ENCODE peak calls at places on chromosomes 5 and 9, in five cellular contexts. L, K, H, Y and E are unnamed samples.
A peak's percentile ranks its signal among the peaks of the same experiment; 100 is the strongest.

GRCh38 chr5:137051165-137051564 is 448.0 kb downstream of the SPOCK1 start:
- DNase-seq in L (no peak), K (peak; percentile 56), H (no peak), Y (no peak), E (no peak)

GRCh38 chr5:141872496-141873356 is 5.5 kb downstream of the PCDH1 start:
- DNase-seq in L (no peak), K (peak; percentile 96), H (no peak), Y (no peak), E (no peak)

GRCh38 chr5:141604318-141604717 is 14.5 kb downstream of the DIAPH1 start:
- DNase-seq in L (peak; percentile 80), K (peak; percentile 67), H (peak; percentile 52), Y (peak; percentile 90), E (no peak)

GRCh38 chr9:128304151-128304970 is 17.9 kb downstream of the TRUB2 start:
- DNase-seq in L (no peak), K (no peak), H (no peak), Y (peak; percentile 43), E (no peak)

GRCh38 chr9:125683486-125683885 is 23.5 kb downstream of the MAPKAP1 start:
- DNase-seq in L (no peak), K (no peak), H (no peak), Y (peak; percentile 87), E (no peak)

GRCh38 chr5:146441896-146442295 is 5.2 kb upstream of the TCERG1 start:
- DNase-seq in L (no peak), K (no peak), H (no peak), Y (peak; percentile 28), E (no peak)

GRCh38 chr5:72848474-72849428 is 32.3 kb downstream of the TNPO1 start:
- DNase-seq in L (peak; percentile 30), K (peak; percentile 58), H (no peak), Y (peak; percentile 44), E (peak; percentile 59)

GRCh38 chr5:101878190-101878589 is 417.9 kb downstream of the SLCO4C1 start:
- DNase-seq in L (no peak), K (no peak), H (no peak), Y (no peak), E (no peak)

GRCh38 chr9:130303613-130304055 is 38.1 kb downstream of the HMCN2 start:
- DNase-seq in L (no peak), K (no peak), H (no peak), Y (no peak), E (no peak)

GRCh38 chr5:151408633-151409243 is 38.7 kb upstream of the SLC36A1 start:
- DNase-seq in L (no peak), K (no peak), H (no peak), Y (no peak), E (no peak)

GRCh38 chr5:125083932-125084331 is 337.5 kb upstream of the ZNF608 start:
- DNase-seq in L (no peak), K (no peak), H (no peak), Y (peak; percentile 86), E (no peak)

GRCh38 chr5:128163991-128164390 is 80.4 kb downstream of the SLC12A2 start:
- DNase-seq in L (no peak), K (no peak), H (no peak), Y (peak; percentile 86), E (no peak)

GRCh38 chr5:176817369-176817841 is 7.0 kb downstream of the UNC5A start:
- DNase-seq in L (no peak), K (peak; percentile 72), H (no peak), Y (no peak), E (no peak)

GRCh38 chr5:173229966-173230740 is 4.9 kb downstream of the NKX2-5 start:
- DNase-seq in L (no peak), K (peak; percentile 31), H (no peak), Y (no peak), E (no peak)

GRCh38 chr5:173764321-173765029 is 123.7 kb upstream of the CPEB4 start:
- DNase-seq in L (peak; percentile 96), K (peak; percentile 34), H (peak; percentile 28), Y (peak; percentile 96), E (peak; percentile 90)

GRCh38 chr9:124220551-124221451 is 36.9 kb upstream of the NEK6 start:
- DNase-seq in L (peak; percentile 50), K (no peak), H (no peak), Y (peak; percentile 48), E (peak; percentile 76)

GRCh38 chr5:172616730-172617129 is 24.3 kb upstream of the NEURL1B start:
- DNase-seq in L (no peak), K (peak; percentile 28), H (no peak), Y (peak; percentile 34), E (peak; percentile 27)

GRCh38 chr5:127975961-127976360 is 107.6 kb upstream of the SLC12A2 start:
- DNase-seq in L (no peak), K (no peak), H (no peak), Y (no peak), E (no peak)

GRCh38 chr5:150510460-150511263 is 2.7 kb downstream of the NDST1 start:
- DNase-seq in L (no peak), K (peak; percentile 35), H (no peak), Y (peak; percentile 74), E (peak; percentile 81)

GRCh38 chr5:147882586-147883313 is 4.2 kb downstream of the SCGB3A2 start:
- DNase-seq in L (no peak), K (peak; percentile 40), H (no peak), Y (peak; percentile 61), E (no peak)

GRCh38 chr5:10563132-10563939 is 534 bp upstream of the ANKRD33B start:
- DNase-seq in L (peak; percentile 48), K (peak; percentile 78), H (peak; percentile 42), Y (peak; percentile 41), E (peak; percentile 81)

GRCh38 chr5:103295871-103296270 is 37.3 kb downstream of the MACIR start:
- DNase-seq in L (no peak), K (no peak), H (no peak), Y (no peak), E (no peak)

GRCh38 chr9:95336281-95336680 is 18.8 kb upstream of the FANCC start:
- DNase-seq in L (no peak), K (peak; percentile 66), H (no peak), Y (no peak), E (no peak)

GRCh38 chr9:13267743-13268142 is 11.7 kb downstream of the MPDZ start:
- DNase-seq in L (peak; percentile 11), K (peak; percentile 22), H (no peak), Y (peak; percentile 96), E (no peak)

GRCh38 chr9:137982132-137982666 is 104.6 kb downstream of the CACNA1B start:
- DNase-seq in L (no peak), K (no peak), H (no peak), Y (no peak), E (no peak)

GRCh38 chr9:134944351-134944802 is 26.7 kb upstream of the FCN1 start:
- DNase-seq in L (no peak), K (peak; percentile 27), H (no peak), Y (no peak), E (no peak)

GRCh38 chr5:150107909-150108447 is 21.6 kb upstream of the CSF1R start:
- DNase-seq in L (no peak), K (no peak), H (no peak), Y (peak; percentile 28), E (no peak)

GRCh38 chr9:35097573-35097972 is 1.2 kb upstream of the PIGO start:
- DNase-seq in L (no peak), K (no peak), H (no peak), Y (no peak), E (no peak)

GRCh38 chr5:124907098-124907644 is 160.7 kb upstream of the ZNF608 start:
- DNase-seq in L (no peak), K (no peak), H (no peak), Y (no peak), E (no peak)

GRCh38 chr5:72015103-72015548 is 92.1 kb upstream of the MAP1B start:
- DNase-seq in L (peak; percentile 66), K (no peak), H (no peak), Y (peak; percentile 96), E (peak; percentile 49)

GRCh38 chr5:143791848-143792701 is 19.9 kb upstream of the HMHB1 start:
- DNase-seq in L (no peak), K (no peak), H (no peak), Y (peak; percentile 24), E (no peak)

GRCh38 chr5:156913719-156914370 is 49.2 kb downstream of the TIMD4 start:
- DNase-seq in L (no peak), K (peak; percentile 95), H (no peak), Y (no peak), E (no peak)

GRCh38 chr5:151581841-151582583 is 9.1 kb downstream of the FAT2 start:
- DNase-seq in L (no peak), K (no peak), H (no peak), Y (no peak), E (no peak)

GRCh38 chr5:84303315-84303714 is 81.4 kb downstream of the EDIL3 start:
- DNase-seq in L (no peak), K (no peak), H (no peak), Y (peak; percentile 77), E (no peak)

GRCh38 chr5:169798438-169798837 is 161.4 kb downstream of the DOCK2 start:
- DNase-seq in L (no peak), K (no peak), H (no peak), Y (no peak), E (no peak)
- TF ChIP-seq CTCF in L (no peak), K (no peak), H (no peak), Y (no peak), E (no peak)

GRCh38 chr5:161541-162110 is 29.7 kb upstream of the LRRC14B start:
- DNase-seq in L (no peak), K (no peak), H (no peak), Y (no peak), E (no peak)
- TF ChIP-seq CTCF in L (no peak), K (no peak), H (no peak), Y (no peak), E (no peak)

GRCh38 chr9:120733190-120733589 is 18.9 kb upstream of the MEGF9 start:
- DNase-seq in L (no peak), K (no peak), H (no peak), Y (peak; percentile 85), E (peak; percentile 68)

GRCh38 chr9:120730661-120731514 is 16.6 kb upstream of the MEGF9 start:
- DNase-seq in L (no peak), K (peak; percentile 44), H (no peak), Y (peak; percentile 99), E (no peak)

GRCh38 chr9:120734607-120735006 is 20.3 kb upstream of the MEGF9 start:
- DNase-seq in L (no peak), K (no peak), H (no peak), Y (no peak), E (no peak)

GRCh38 chr9:120726484-120726883 is 12.2 kb upstream of the MEGF9 start:
- DNase-seq in L (no peak), K (no peak), H (no peak), Y (no peak), E (no peak)

GRCh38 chr9:120729796-120730195 is 15.5 kb upstream of the MEGF9 start:
- DNase-seq in L (no peak), K (peak; percentile 76), H (no peak), Y (no peak), E (no peak)
- TF ChIP-seq CTCF in L (no peak), K (peak; percentile 78), H (no peak), Y (no peak), E (no peak)

DNA sequence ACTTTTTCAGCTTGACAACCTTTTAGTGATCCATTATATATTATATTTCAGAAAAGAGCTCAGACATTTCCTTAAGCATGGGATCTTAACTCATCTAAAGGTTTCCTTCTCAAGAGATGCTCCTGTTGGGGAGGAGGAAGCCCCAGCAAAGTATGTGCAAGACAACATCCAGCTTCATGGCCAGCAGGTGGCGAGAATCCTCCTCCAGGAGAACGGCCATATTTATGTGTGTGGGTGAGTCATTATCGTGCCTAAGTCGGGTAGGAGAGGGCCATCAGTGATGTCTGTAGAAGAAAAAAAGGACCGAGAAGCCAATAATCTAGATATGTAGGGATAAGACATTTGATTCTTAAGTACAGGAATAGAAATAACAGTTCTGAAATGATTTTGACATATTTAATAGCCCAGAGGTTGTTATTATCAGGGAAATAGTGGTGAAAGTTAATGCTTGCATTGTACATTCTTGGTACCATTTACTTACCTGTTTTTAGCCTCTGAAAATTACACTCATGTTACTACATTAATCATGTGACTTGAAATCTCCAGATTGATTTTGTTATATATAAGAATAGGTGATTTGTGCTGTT is 28.2 kb downstream of the MTRR start:
- DNase-seq in L (peak; percentile 44), K (peak; percentile 43), H (no peak), Y (peak; percentile 60), E (no peak)
- TF ChIP-seq CTCF in L (peak; percentile 30), K (peak; percentile 56), H (no peak), Y (no peak), E (no peak)